ENCODE peak calls at places on chromosomes 6 and 20, in four cellular contexts. T, R, S and Q are unnamed samples. For H3K36me3, the result is how much of the 10 kb centered on the place peaks cover.

GRCh38 chr6:136410201-136411027 is 120.8 kb upstream of the BCLAF1 start:
- DNase-seq in T (no peak), R (no peak), S (no peak), Q (no peak)

GRCh38 chr6:27651371-27651732 is 178.4 kb upstream of the ZNF184 start:
- DNase-seq in T (no peak), R (no peak), S (no peak), Q (no peak)

GRCh38 chr6:118896339-118897136 is 2.6 kb downstream of the ASF1A start:
- DNase-seq in T (no peak), R (no peak), S (no peak), Q (no peak)

GRCh38 chr6:166257911-166258318 is 50.3 kb downstream of the PRR18 start:
- DNase-seq in T (no peak), R (no peak), S (no peak), Q (no peak)

GRCh38 chr6:28269492-28269891 is 2.5 kb downstream of the ZSCAN26 start:
- DNase-seq in T (no peak), R (no peak), S (no peak), Q (no peak)

GRCh38 chr6:54419885-54420284 is 111.6 kb downstream of the TINAG start:
- DNase-seq in T (no peak), R (no peak), S (no peak), Q (no peak)

GRCh38 chr20:25321991-25322390 is 68.6 kb downstream of the ABHD12 start:
- DNase-seq in T (no peak), R (no peak), S (no peak), Q (no peak)

GRCh38 chr6:154606457-154606856 is 96.0 kb upstream of the CNKSR3 start:
- DNase-seq in T (no peak), R (no peak), S (no peak), Q (no peak)

GRCh38 chr6:18352842-18353241 is 34.3 kb upstream of the RNF144B start:
- DNase-seq in T (no peak), R (no peak), S (no peak), Q (no peak)

GRCh38 chr20:57620999-57621398 is 773 bp upstream of the ZBP1 start:
- DNase-seq in T (no peak), R (no peak), S (no peak), Q (no peak)

GRCh38 chr6:116932496-116932895 is 55.5 kb downstream of the RFX6 start:
- DNase-seq in T (no peak), R (no peak), S (no peak), Q (no peak)

GRCh38 chr6:13378669-13379590 is 50.6 kb upstream of the TBC1D7 start:
- DNase-seq in T (peak), R (no peak), S (no peak), Q (no peak)

GRCh38 chr6:131134950-131135243 is 370 bp upstream of the AKAP7 start:
- DNase-seq in T (no peak), R (no peak), S (no peak), Q (no peak)

GRCh38 chr6:131135244-131136020 is at the start of gene AKAP7:
- DNase-seq in T (peak), R (peak), S (peak), Q (peak)

GRCh38 chr6:131132360-131132759 is 2.9 kb upstream of the AKAP7 start:
- DNase-seq in T (no peak), R (no peak), S (no peak), Q (no peak)

GRCh38 chr6:131136021-131136847 is 967 bp downstream of the AKAP7 start:
- DNase-seq in T (no peak), R (no peak), S (no peak), Q (no peak)

DNA sequence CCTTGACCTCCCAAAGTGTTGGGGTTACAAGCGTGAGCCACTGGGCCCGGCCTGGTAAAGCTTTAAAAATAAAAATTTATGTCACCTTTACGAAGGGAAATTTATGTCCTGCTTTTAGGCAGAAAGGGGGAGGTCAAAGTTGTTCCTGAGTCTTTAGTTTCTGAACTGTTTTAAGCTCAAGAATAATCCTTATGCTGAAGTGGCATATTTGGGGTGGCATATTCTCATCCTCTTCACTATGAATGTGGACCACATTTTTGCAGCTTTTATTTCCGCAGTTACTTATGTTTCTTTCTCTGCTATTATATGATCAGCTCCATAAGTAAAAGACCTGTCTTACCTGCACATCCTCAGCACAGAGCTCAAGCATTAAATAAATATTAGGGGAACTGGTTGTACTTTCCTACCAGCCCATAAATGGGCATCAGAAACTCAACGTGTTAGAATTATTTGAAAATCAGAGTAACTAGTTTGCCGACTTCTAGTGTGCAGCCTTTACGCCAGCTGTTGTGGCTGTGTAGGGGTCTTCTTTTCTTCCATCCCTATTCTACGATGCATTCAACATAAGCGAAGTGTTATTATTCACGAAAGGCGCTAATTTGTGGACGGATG is 941 bp upstream of the AKAP7 start:
- DNase-seq in T (no peak), R (no peak), S (no peak), Q (no peak)
- H3K4me3 ChIP-seq in T (peak), R (peak), S (peak), Q (peak)

DNA sequence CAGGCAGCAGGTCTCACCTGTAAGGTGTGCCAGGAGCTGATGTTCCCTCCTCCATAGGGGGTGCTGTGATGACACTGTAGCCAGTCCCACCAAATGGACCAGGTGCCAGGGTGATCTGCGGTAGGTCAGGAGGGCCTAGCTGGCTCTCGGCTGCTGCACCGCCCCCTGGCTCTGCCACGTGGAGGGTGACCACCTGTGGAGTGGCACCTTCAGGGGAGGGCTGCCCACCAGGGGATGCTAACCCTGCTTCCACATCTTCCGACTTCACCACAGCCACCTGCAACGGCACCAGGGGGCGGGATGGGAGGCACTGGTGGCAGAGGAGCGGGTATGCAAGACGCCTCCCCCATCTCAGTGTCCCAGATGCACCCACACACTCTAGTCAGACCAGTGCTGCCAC is 18.3 kb downstream of the ZNF335 start:
- DNase-seq in T (no peak), R (no peak), S (peak), Q (no peak)
- H3K36me3 ChIP-seq in T (half or more), R (under half), S (under half), Q (half or more)

DNA sequence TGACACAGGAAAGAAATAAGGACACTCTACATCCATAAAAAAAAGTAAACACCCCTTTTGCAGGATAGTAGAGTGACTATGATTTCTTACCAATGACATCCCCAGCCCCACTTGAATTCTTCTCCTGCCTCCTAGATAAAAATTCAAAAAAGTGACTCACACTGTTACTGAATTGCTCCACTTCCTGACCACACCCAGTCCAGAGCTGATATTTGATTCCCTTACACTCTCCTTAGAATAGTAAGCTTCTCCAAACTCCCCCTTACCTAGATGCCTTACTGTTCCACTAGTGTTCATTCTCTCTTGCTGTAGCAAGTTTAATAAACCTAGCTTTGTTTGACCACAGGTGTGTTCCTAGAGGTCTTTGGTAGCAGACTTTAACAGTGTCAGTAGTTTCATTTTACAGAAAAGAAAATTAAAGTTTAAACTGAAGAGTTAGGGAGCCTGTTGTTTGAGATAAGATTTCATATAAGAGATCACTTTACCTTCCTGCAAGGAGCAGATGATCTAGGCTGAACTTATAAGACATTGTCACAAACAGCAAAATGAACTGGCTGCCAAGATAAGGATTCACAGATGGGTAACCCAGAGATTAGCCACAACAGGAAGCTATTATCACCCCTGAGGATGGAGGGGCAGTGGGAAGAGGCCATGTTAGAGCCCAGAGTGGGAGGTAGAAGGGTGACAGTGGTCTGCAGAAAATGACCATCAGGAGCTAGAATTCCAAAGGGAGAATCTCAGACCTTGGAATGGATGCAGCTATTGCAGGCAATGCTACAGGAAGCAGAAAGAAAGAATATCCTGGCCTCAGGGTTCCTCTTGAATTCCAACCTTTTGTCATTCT is 28.4 kb upstream of the BTN3A2 start:
- DNase-seq in T (no peak), R (no peak), S (no peak), Q (no peak)
- H3K4me3 ChIP-seq in T (no peak), R (no peak), S (no peak), Q (no peak)

GRCh38 chr20:62726276-62726675 is 17.6 kb downstream of the NTSR1 start:
- DNase-seq in T (no peak), R (no peak), S (peak), Q (no peak)

GRCh38 chr20:62725596-62726268 is 17.1 kb downstream of the NTSR1 start:
- DNase-seq in T (no peak), R (no peak), S (peak), Q (no peak)

GRCh38 chr20:62727584-62728027 is 19.0 kb downstream of the NTSR1 start:
- DNase-seq in T (no peak), R (no peak), S (no peak), Q (no peak)

GRCh38 chr20:62728028-62728780 is 19.6 kb downstream of the NTSR1 start:
- DNase-seq in T (no peak), R (no peak), S (peak), Q (no peak)

GRCh38 chr20:62726716-62727583 is 18.3 kb downstream of the NTSR1 start:
- DNase-seq in T (no peak), R (no peak), S (peak), Q (no peak)
- H3K36me3 ChIP-seq in T (under half), R (under half), S (under half), Q (under half)

DNA sequence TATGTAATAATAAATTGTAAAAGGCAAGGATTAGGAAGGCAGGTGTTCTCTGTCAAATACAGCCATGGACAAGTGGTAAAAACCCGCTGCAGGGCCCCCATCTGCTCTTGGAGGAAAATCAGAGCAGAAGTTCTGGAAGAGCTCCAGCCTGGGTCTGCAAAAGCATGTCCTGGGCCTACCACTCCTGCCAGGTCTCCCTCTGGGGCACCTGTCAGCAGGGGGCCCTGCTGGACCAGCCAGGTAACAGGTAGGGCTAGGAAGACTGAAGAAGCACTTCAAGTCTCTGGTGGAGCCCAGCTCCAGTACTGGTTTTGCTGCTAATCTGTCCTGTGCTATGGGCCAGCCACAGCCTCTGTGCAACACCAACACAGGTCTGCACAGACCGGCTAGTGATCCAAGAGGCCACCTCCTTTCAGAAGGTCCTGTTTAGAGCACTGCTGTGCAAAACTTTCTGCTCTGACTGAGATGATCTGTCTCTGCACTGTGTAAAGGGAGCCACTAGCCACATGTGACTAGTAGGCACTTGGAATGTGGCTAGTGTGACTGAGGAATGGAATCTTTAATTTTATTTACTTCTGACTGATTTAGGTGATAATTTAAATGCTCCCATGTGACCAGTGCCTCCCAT is 30.2 kb downstream of the RRBP1 start:
- DNase-seq in T (peak), R (no peak), S (peak), Q (peak)
- H3K4me3 ChIP-seq in T (no peak), R (no peak), S (no peak), Q (no peak)

GRCh38 chr20:35499271-35499670 is 30.2 kb downstream of the C20orf173 start:
- DNase-seq in T (no peak), R (no peak), S (no peak), Q (no peak)
- H3K36me3 ChIP-seq in T (half or more), R (under half), S (half or more), Q (half or more)

DNA sequence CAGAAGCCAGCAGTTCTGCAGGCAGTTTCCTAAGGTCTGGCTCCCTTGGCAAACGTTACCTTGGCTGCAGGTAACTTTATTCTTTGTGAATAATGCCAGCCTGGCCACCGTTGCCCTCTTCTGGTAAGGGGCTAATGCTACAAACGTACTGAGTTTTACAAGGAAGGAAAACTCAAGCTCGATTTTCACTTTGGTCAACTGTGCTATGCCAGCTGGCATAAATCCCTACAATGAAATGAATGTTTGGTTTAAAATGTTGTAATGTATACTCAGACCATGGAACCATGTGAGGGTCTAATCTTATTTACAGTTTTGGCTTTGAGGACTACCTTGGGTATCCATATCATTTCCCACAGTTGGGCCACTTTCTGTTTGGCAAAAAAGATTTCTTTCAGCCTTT is 101.4 kb downstream of the SLX4IP start:
- DNase-seq in T (peak), R (no peak), S (peak), Q (peak)
- H3K4me3 ChIP-seq in T (no peak), R (no peak), S (no peak), Q (no peak)